ENCODE peak calls at places on chromosome 11, in four cellular contexts. P is K562, X is HepG2, E is GM12878. Q is an unnamed sample.

GRCh38 chr11:113168804-113169342 is 145.5 kb upstream of the TTC12 start:
- DNase-seq in P (no peak), X (no peak), E (no peak), Q (no peak)

GRCh38 chr11:73170140-73170539 is 28.0 kb upstream of the FCHSD2 start:
- DNase-seq in P (no peak), X (no peak), E (no peak), Q (no peak)

GRCh38 chr11:69598147-69598546 is 42.8 kb upstream of the CCND1 start:
- DNase-seq in P (no peak), X (no peak), E (no peak), Q (peak; percentile 45)

GRCh38 chr11:80007616-80008015 is 566.8 kb upstream of the TENM4 start:
- DNase-seq in P (no peak), X (no peak), E (no peak), Q (no peak)

GRCh38 chr11:35126000-35126878 is 12.7 kb upstream of the CD44 start:
- DNase-seq in P (no peak), X (no peak), E (peak; percentile 88), Q (no peak)

GRCh38 chr11:104451193-104451592 is 287.2 kb upstream of the PDGFD start:
- DNase-seq in P (no peak), X (no peak), E (no peak), Q (no peak)

GRCh38 chr11:126061707-126062678 is 673 bp downstream of the CDON start:
- DNase-seq in P (peak; percentile 12), X (peak; percentile 66), E (no peak), Q (peak; percentile 56)

GRCh38 chr11:81089242-81089641 is 1644.4 kb downstream of the FAM181B start:
- DNase-seq in P (no peak), X (no peak), E (no peak), Q (no peak)

GRCh38 chr11:86018249-86018648 is 50.6 kb downstream of the PICALM start:
- DNase-seq in P (no peak), X (no peak), E (no peak), Q (no peak)

GRCh38 chr11:43582837-43583462 is 97.6 kb upstream of the HSD17B12 start:
- DNase-seq in P (no peak), X (no peak), E (no peak), Q (no peak)

GRCh38 chr11:69361048-69361447 is 67.1 kb downstream of the MYEOV start:
- DNase-seq in P (no peak), X (no peak), E (no peak), Q (no peak)

GRCh38 chr11:64023731-64024710 is 11.7 kb upstream of the FLRT1 start:
- DNase-seq in P (no peak), X (no peak), E (no peak), Q (no peak)

GRCh38 chr11:122033631-122034030 is 82.4 kb downstream of the BLID start:
- DNase-seq in P (no peak), X (no peak), E (no peak), Q (no peak)

GRCh38 chr11:2518983-2519340 is 74.2 kb downstream of the KCNQ1 start:
- DNase-seq in P (no peak), X (no peak), E (no peak), Q (no peak)
- TF ChIP-seq GABPA in P (no peak), X (no peak), E (no peak), Q (no peak)

GRCh38 chr11:20647976-20648565 is 21.3 kb upstream of the NELL1 start:
- DNase-seq in P (peak; percentile 65), X (peak; percentile 50), E (peak; percentile 12), Q (peak; percentile 74)
- TF ChIP-seq NFIC in P (no peak), X (no peak), E (no peak), Q (no peak)

GRCh38 chr11:70716986-70717775 is 318.9 kb downstream of the CTTN start:
- DNase-seq in P (no peak), X (no peak), E (no peak), Q (no peak)
- TF ChIP-seq MXI1 in P (no peak), X (no peak), E (no peak), Q (no peak)

GRCh38 chr11:115964091-115964490 is 459.9 kb upstream of the CADM1 start:
- DNase-seq in P (no peak), X (peak; percentile 60), E (no peak), Q (no peak)

GRCh38 chr11:115963170-115963569 is 459.0 kb upstream of the CADM1 start:
- DNase-seq in P (no peak), X (no peak), E (no peak), Q (no peak)

GRCh38 chr11:115961168-115962003 is 457.2 kb upstream of the CADM1 start:
- DNase-seq in P (no peak), X (no peak), E (no peak), Q (no peak)

DNA sequence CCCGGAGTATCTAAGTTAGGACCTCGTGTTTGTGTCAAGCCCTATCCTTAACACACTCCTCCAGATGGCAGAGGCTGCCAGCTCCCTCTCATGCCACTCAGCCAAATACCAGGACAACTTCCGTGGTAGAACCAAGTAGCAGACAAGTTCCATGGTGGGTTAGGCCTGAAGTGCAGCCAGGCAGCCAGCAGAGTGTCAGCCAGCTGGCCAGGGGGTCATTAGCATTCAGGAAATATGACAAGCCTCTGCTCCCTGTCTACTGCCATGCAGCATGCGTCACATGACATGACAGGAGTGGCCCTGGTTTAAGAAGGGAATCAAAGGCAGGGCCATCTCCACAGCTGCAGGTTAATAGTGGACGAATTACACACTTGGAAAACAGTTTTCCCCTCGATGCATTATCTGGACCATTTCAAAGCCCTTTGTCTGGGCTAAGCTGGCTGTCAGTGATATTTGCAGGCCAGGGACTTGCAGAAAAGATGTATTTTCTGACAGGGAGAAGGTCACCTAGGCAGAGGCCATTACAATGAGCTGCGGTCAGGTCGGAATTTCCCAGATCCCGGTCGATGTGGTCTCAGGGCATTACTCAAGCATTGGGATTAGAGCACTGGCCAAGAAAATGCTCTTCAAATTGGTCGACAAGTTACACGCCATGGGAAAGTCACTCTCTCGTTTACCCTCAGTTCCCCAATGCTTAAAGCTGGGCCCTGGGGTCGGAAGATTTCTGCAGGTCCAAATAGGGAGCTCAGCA is 461.7 kb upstream of the CADM1 start:
- DNase-seq in P (no peak), X (no peak), E (no peak), Q (peak; percentile 61)
- TF ChIP-seq GABPA in P (no peak), X (no peak), E (no peak), Q (no peak)

GRCh38 chr11:47003180-47003877 is 66.8 kb downstream of the CSTPP1 start:
- DNase-seq in P (no peak), X (no peak), E (no peak), Q (no peak)
- TF ChIP-seq NFIC in P (peak; percentile 56), X (no peak), E (no peak), Q (peak; percentile 62)

GRCh38 chr11:18785416-18785815 is 6.2 kb downstream of the PTPN5 start:
- DNase-seq in P (no peak), X (no peak), E (no peak), Q (peak; percentile 48)
- TF ChIP-seq MXI1 in P (no peak), X (no peak), E (no peak), Q (no peak)

GRCh38 chr11:44610556-44610955 is 45.1 kb downstream of the CD82 start:
- DNase-seq in P (no peak), X (no peak), E (no peak), Q (no peak)

GRCh38 chr11:44613081-44613628 is 47.7 kb downstream of the CD82 start:
- DNase-seq in P (no peak), X (no peak), E (no peak), Q (no peak)

GRCh38 chr11:44609783-44610155 is 44.3 kb downstream of the CD82 start:
- DNase-seq in P (no peak), X (no peak), E (no peak), Q (no peak)

GRCh38 chr11:44611088-44611487 is 45.6 kb downstream of the CD82 start:
- DNase-seq in P (no peak), X (no peak), E (no peak), Q (no peak)

GRCh38 chr11:44611687-44612437 is 46.4 kb downstream of the CD82 start:
- DNase-seq in P (no peak), X (no peak), E (peak; percentile 86), Q (no peak)
- TF ChIP-seq GABPA in P (no peak), X (no peak), E (no peak), Q (no peak)

GRCh38 chr11:46302866-46303265 is 25.4 kb downstream of the CREB3L1 start:
- DNase-seq in P (no peak), X (no peak), E (peak; percentile 87), Q (no peak)
- TF ChIP-seq NFIC in P (no peak), X (no peak), E (peak; percentile 43), Q (no peak)

GRCh38 chr11:75100314-75100713 is 3.6 kb upstream of the OR2AT4 start:
- DNase-seq in P (peak; percentile 62), X (no peak), E (peak; percentile 78), Q (no peak)

GRCh38 chr11:75103380-75104026 is 6.8 kb upstream of the OR2AT4 start:
- DNase-seq in P (peak; percentile 25), X (no peak), E (peak; percentile 50), Q (no peak)

GRCh38 chr11:75107187-75107586 is 10.5 kb upstream of the OR2AT4 start:
- DNase-seq in P (no peak), X (no peak), E (no peak), Q (no peak)

GRCh38 chr11:75101424-75102128 is 4.9 kb upstream of the OR2AT4 start:
- DNase-seq in P (no peak), X (no peak), E (no peak), Q (no peak)

DNA sequence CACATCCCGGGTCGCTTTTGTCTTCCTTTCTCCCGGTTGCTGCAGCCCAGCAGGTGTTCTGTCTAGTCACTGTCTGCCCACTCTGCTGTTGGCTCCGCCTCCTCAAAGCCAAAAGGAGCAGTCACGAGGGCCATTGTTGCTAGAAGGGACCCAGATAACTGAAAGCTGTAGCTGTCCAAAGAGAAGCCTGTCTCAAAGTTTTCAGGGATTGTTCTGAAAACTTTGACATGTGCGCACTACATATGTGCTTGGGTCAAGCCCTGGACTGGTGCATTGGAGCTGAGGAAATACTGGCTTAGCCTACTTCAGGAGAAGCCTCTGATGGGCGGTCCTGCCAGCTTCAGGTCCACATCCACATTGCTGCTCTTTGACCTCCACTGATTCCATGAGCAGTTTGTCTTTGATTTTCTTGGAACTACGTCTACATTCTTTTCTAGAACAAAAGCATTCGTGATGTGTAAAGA is 8.8 kb upstream of the OR2AT4 start:
- DNase-seq in P (peak; percentile 75), X (peak; percentile 21), E (no peak), Q (no peak)
- TF ChIP-seq MXI1 in P (no peak), X (no peak), E (no peak), Q (no peak)

GRCh38 chr11:117384045-117384444 is 56.4 kb downstream of the CEP164 start:
- DNase-seq in P (no peak), X (peak; percentile 13), E (no peak), Q (no peak)
- TF ChIP-seq GABPA in P (no peak), X (no peak), E (no peak), Q (no peak)